ENCODE peak calls at places on chromosomes 12 and 14, in seven cellular contexts. D is astrocyte of the spinal cord, Q is HepG2, R is HAP-1, O is bronchial epithelial cell, U is cardiac fibroblast, V is IMR-90. J is an unnamed sample.

GRCh38 chr12:126247936-126248335 is 1182.7 kb downstream of the AACS start:
- DNase-seq in D (peak), R (no peak), V (no peak), U (no peak), O (no peak), Q (no peak), J (no peak)

GRCh38 chr12:93896427-93896826 is 219.3 kb downstream of the CRADD start:
- DNase-seq in D (no peak), O (no peak), V (peak), R (no peak), Q (no peak), U (peak), J (no peak)

GRCh38 chr12:130849561-130850417 is 10.7 kb upstream of the STX2 start:
- DNase-seq in R (peak), V (no peak), O (peak), D (no peak), U (no peak), Q (peak), J (peak)

GRCh38 chr12:26855337-26856089 is 22.5 kb upstream of the ITPR2 start:
- DNase-seq in R (peak), V (no peak), O (no peak), Q (peak), U (no peak), D (no peak), J (no peak)

GRCh38 chr12:52250048-52250990 is 17.3 kb downstream of the KRT7 start:
- DNase-seq in D (no peak), R (no peak), U (no peak), Q (no peak), V (no peak), O (no peak), J (no peak)

GRCh38 chr14:71363961-71364360 is 456.7 kb downstream of the PCNX1 start:
- DNase-seq in O (no peak), Q (no peak), R (no peak), U (peak), V (peak), D (peak), J (peak)

GRCh38 chr12:6554990-6555691 is 701 bp downstream of the IFFO1 start:
- DNase-seq in Q (no peak), D (no peak), O (no peak), V (no peak), R (no peak), U (no peak), J (no peak)

GRCh38 chr12:5369298-5369697 is 62.6 kb upstream of the NTF3 start:
- DNase-seq in Q (no peak), U (no peak), V (no peak), O (no peak), R (no peak), D (no peak), J (no peak)

GRCh38 chr14:69008411-69008810 is 29.3 kb upstream of the ACTN1 start:
- DNase-seq in R (peak), O (no peak), V (peak), U (peak), Q (no peak), D (peak), J (peak)

GRCh38 chr14:94623422-94623809 is 11.2 kb downstream of the SERPINA3 start:
- DNase-seq in V (no peak), R (no peak), Q (no peak), D (no peak), O (no peak), U (no peak), J (no peak)

GRCh38 chr14:104657563-104658324 is 31.7 kb upstream of the INF2 start:
- DNase-seq in R (no peak), U (no peak), D (no peak), V (no peak), O (no peak), Q (no peak), J (no peak)

GRCh38 chr12:47896633-47897032 is 8.2 kb downstream of the VDR start:
- DNase-seq in O (peak), U (no peak), D (no peak), Q (no peak), R (no peak), V (no peak), J (no peak)

GRCh38 chr12:7935773-7936581 is at the start of gene SLC2A3:
- DNase-seq in V (peak), U (peak), Q (peak), R (peak), D (peak), O (peak), J (peak)

GRCh38 chr14:22420598-22421186 is 168.3 kb downstream of the DAD1 start:
- DNase-seq in R (no peak), Q (no peak), O (no peak), V (no peak), D (no peak), U (peak), J (no peak)

GRCh38 chr12:77947746-77948145 is 117.1 kb downstream of the NAV3 start:
- DNase-seq in Q (no peak), V (no peak), O (no peak), R (peak), U (peak), D (no peak), J (no peak)

GRCh38 chr14:65044596-65044959 is 57.7 kb downstream of the MAX start:
- DNase-seq in O (no peak), D (no peak), R (no peak), V (no peak), U (no peak), Q (no peak), J (no peak)

GRCh38 chr12:15978431-15978950 is 67.4 kb downstream of the DERA start:
- DNase-seq in Q (no peak), O (peak), D (peak), U (peak), R (no peak), V (peak), J (no peak)

DNA sequence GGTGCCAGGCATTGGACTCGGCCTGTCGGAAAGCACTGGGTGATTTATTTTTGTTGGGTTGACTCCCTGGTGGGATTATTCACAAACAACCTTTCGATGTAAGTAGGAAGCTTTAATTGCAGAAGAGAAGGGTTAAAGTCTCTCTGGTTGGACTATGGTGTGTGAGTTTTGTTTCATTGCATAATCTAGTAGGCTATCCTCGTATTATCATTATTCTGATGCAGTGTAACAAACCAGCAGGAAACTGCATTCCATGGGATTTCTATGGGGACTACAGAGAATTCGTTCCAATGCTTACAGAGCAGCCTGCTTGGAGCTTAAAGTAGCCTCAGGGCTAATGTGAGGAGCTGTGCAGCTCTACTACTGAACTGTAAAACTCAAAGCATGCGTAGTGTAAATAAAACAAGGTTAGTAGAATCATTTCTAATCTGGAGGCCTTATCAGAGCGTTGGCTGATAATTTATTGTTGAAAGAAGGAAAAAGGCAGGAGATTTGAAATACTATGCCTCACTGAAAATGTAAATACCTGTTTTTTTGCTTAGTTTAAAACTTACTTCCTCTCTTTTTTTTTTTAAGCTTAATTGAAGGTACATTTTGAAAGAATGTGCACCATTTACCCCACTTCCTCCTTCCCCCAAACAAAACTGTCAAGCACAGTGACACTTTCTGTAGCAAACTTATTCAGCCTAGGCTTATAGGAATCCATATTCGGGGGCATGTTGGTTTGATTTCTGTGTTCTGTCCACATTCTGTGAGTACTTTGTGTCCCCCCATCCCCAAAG is 226.7 kb downstream of the NPAS3 start:
- DNase-seq in D (peak), V (no peak), R (peak), O (peak), Q (no peak), U (peak), J (peak)
- H3K4me3 ChIP-seq in D (no peak), V (no peak), R (no peak), O (no peak), Q (no peak), U (no peak), J (no peak)

GRCh38 chr14:90609376-90609775 is 206.9 kb downstream of the TTC7B start:
- DNase-seq in D (no peak), U (no peak), V (no peak), R (no peak), Q (no peak), O (no peak), J (no peak)

GRCh38 chr14:90608925-90609324 is 207.3 kb downstream of the TTC7B start:
- DNase-seq in R (no peak), V (no peak), D (peak), Q (no peak), O (no peak), U (no peak), J (no peak)

GRCh38 chr14:90607141-90607540 is 209.1 kb downstream of the TTC7B start:
- DNase-seq in V (no peak), D (no peak), O (no peak), R (no peak), U (no peak), Q (no peak), J (no peak)

GRCh38 chr14:90606434-90606833 is 209.6 kb downstream of the CALM1 start:
- DNase-seq in R (no peak), U (no peak), Q (no peak), D (no peak), V (no peak), O (no peak), J (no peak)

DNA sequence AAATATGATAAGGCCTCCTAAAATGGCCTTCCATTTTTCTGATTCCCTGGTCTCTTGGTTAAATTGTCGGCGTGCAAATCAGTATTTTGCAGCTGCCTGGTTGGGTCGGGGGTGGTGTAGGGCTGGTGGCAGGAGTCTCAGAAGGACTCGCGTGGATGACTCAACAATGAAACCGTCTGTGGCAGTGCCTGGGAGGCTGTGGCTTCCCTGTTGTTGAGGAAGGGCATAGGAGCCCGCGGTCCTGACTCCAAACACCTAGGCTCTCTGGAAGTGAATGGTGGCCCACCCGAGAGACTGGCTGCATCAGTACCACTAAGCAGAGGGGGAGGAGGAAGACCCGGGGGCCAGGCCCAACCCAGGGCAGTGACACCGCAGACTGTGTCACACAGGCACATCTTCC is 207.9 kb downstream of the TTC7B start:
- DNase-seq in Q (no peak), V (no peak), U (no peak), R (no peak), D (no peak), O (no peak), J (no peak)
- H3K4me3 ChIP-seq in Q (no peak), V (no peak), U (no peak), R (no peak), D (no peak), O (no peak), J (no peak)

DNA sequence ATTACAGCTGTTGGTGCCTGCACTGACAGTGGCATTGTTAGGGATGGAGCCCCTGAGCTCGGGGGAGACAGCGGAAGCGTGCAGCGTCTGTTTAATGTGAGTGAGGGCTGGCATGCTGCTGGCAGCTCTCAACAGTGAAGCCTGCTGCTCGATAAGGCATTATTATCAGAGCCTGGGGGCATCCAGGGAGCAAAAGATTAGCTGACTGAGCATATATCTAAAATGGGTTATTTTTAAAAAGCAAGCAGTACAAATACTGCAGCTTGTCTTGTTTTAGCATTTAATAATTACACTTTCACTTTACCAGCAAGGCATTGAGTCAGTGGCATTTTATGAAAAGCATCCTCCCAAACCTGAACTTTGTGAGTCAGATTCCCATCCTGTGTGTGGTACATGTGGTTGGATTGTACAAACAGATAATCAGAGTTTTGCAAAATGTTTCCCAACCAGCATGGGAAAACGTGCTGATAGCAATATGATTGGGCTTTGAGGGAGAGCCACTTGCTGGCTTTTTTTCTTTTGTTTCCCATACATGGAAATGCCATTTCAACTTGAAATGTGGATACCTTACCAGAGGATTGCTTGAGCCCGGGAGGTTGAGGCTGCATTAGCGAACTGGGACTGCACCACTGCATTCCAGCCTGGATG is 150.8 kb downstream of the PRKCH start:
- DNase-seq in U (peak), D (peak), R (no peak), Q (peak), O (peak), V (peak), J (peak)
- H3K4me3 ChIP-seq in U (peak), D (peak), R (no peak), Q (no peak), O (no peak), V (peak), J (no peak)

GRCh38 chr14:99744199-99744872 is 48.9 kb upstream of the EML1 start:
- DNase-seq in V (peak), Q (no peak), D (peak), R (peak), U (no peak), O (peak), J (no peak)
- H3K4me3 ChIP-seq in V (no peak), Q (no peak), D (no peak), R (no peak), U (no peak), O (no peak), J (no peak)

GRCh38 chr14:33707751-33708150 is 243.1 kb downstream of the EGLN3 start:
- DNase-seq in D (peak), O (no peak), R (no peak), Q (no peak), U (no peak), V (no peak), J (no peak)
- H3K4me3 ChIP-seq in D (no peak), O (no peak), R (no peak), Q (no peak), U (no peak), V (no peak), J (no peak)

DNA sequence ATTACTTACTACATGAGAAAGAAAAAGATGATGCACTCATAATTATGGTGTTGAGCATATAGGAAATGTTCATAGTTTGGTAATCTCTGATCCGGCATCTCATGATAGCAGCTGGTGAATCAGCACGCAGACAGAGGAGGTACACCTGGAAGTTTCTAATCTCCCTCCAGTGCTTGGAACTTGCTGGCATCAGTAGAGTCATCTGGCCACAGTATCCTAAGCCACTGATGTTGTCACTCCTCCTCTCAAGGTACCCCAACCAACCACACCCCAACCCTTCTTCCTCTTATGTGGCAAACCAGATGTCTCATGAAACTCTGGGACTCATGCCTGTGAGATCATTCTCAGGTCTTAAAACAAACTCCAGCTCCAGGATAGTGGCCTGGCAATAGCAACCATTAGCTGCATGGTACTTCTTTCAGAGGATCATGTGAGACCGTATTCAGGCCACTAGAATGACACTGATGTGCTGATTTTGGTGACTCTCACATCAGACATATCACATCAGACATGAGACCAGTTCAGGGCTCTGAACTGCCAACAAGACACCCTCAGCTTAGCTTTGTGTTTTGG is 143.0 kb downstream of the RASSF9 start:
- DNase-seq in U (no peak), Q (no peak), V (no peak), R (no peak), D (no peak), O (no peak), J (no peak)
- H3K4me3 ChIP-seq in U (no peak), Q (no peak), V (no peak), R (no peak), D (no peak), O (no peak), J (no peak)

DNA sequence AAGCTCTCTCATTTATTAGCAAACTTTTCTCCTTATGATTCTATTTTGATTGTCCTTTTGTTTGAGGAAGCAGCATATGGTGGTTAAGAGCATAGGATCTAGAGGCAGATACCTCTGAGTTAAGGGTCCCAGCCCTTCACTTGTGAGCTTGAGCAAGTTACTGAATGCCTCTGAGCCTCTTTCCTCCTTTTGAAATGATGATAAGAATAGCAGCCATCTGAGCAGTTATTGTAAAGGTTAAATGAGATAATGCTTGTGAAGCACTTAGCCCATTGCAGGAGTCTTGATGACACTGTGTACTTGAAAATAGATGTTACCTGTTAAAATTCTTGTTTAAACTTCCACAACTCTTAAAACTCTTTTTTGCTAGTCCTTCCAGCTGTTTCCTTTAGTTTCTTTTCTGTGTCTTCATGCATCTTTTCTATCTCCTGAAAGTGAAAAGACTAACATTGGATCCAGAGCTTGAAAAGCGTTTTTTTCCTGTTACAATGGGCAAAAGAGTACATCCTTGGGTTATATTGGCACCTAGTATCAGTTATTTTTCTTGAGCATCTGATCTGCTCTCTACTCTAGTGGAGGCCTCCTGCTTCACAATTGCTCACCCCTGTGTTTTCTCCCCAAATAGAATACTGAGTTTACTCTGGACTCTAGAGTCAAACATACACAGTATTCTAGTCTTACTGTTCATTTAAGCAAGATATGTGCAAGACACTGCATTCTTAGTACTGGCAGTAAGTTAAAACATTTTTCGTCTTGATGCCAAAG is 3.1 kb downstream of the HIF1A start:
- DNase-seq in D (peak), U (peak), V (no peak), O (no peak), Q (no peak), R (no peak), J (no peak)
- H3K4me3 ChIP-seq in D (peak), U (peak), V (peak), O (peak), Q (peak), R (peak), J (peak)

DNA sequence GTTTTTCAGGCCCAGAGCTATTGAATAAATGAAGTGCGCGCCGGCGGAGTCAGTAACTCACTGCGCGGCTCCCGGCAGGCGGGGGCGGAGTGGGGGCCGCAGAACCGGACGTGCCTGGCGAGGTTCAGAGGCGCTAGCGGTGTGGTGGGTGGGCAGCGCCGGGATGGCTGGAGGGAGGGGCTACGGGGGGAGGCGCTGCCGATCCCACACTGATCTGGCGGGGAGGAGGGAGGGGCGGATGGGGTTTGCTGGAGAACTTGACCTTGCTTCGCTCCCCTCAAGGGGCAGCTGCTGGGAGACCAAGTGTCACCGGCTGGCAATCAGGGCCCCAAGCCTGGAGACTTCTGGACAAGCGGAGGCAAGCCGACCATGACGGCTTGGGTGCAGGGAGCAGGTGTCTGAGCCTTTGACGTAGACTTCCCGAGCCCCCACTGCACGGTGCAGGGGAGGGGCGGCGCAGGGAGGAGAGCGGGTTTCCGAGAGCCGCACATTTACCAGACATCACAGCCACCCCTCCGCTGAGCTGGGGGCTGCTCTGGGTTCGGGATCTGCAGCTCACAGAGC is 174.1 kb upstream of the RTL1 start:
- DNase-seq in Q (no peak), O (no peak), V (peak), R (no peak), U (peak), D (no peak), J (peak)
- H3K4me3 ChIP-seq in Q (no peak), O (no peak), V (no peak), R (no peak), U (peak), D (no peak), J (no peak)

GRCh38 chr12:21774358-21775129 is at the start of gene KCNJ8:
- DNase-seq in O (no peak), R (peak), V (peak), D (peak), U (peak), Q (no peak), J (peak)
- H3K4me3 ChIP-seq in O (peak), R (peak), V (peak), D (peak), U (peak), Q (no peak), J (peak)

GRCh38 chr14:98154254-98154653 is 1117.7 kb downstream of the BCL11B start:
- DNase-seq in O (no peak), R (no peak), V (no peak), U (no peak), D (no peak), Q (no peak), J (no peak)
- H3K4me3 ChIP-seq in O (no peak), R (no peak), V (no peak), U (no peak), D (no peak), Q (no peak), J (no peak)